ENCODE peak calls at places on chromosomes 3 and 15, in six cellular contexts. O, N, F, I, L and S are unnamed samples.

GRCh38 chr3:118587037-118587741 is 447.5 kb downstream of the IGSF11 start:
- DNase-seq in N (no peak), I (no peak), F (no peak), O (no peak), L (no peak), S (peak)

GRCh38 chr3:16369247-16369646 is 104.2 kb downstream of the OXNAD1 start:
- DNase-seq in I (no peak), N (no peak), O (no peak), F (no peak), L (no peak), S (peak)

GRCh38 chr3:16187213-16187790 is 12.8 kb downstream of the GALNT15 start:
- DNase-seq in N (no peak), F (no peak), I (no peak), O (no peak), L (no peak), S (no peak)

GRCh38 chr3:153553605-153553945 is 391.5 kb downstream of the RAP2B start:
- DNase-seq in N (no peak), I (no peak), F (no peak), O (no peak), L (no peak), S (no peak)

GRCh38 chr3:186514296-186515002 is 29.7 kb downstream of the CRYGS start:
- DNase-seq in F (peak), L (no peak), N (no peak), I (no peak), O (peak), S (peak)

GRCh38 chr15:52163321-52164190 is 27.6 kb downstream of the GNB5 start:
- DNase-seq in F (no peak), I (no peak), L (no peak), N (no peak), O (no peak), S (no peak)

GRCh38 chr15:38217181-38217580 is 35.5 kb upstream of the SPRED1 start:
- DNase-seq in O (no peak), L (no peak), I (no peak), N (no peak), F (peak), S (peak)

GRCh38 chr3:34260266-34260990 is 462.0 kb downstream of the PDCD6IP start:
- DNase-seq in F (peak), O (peak), I (peak), N (peak), L (peak), S (peak)

GRCh38 chr3:96294143-96294542 is 520.3 kb upstream of the EPHA6 start:
- DNase-seq in L (no peak), O (no peak), N (no peak), F (no peak), I (no peak), S (no peak)

GRCh38 chr3:121871434-121871833 is 22.8 kb upstream of the SLC15A2 start:
- DNase-seq in I (no peak), L (no peak), F (no peak), O (no peak), N (no peak), S (no peak)

GRCh38 chr15:100309109-100309983 is 32.4 kb downstream of the ADAMTS17 start:
- DNase-seq in L (no peak), I (no peak), N (no peak), O (no peak), F (no peak), S (no peak)

GRCh38 chr3:55541456-55541855 is 54.4 kb upstream of the WNT5A start:
- DNase-seq in N (no peak), F (no peak), O (no peak), I (no peak), L (no peak), S (no peak)

GRCh38 chr3:163018664-163019063 is 1522.1 kb downstream of the OTOL1 start:
- DNase-seq in O (no peak), L (no peak), I (no peak), F (no peak), N (no peak), S (no peak)

GRCh38 chr3:97148891-97149290 is 334.5 kb downstream of the EPHA6 start:
- DNase-seq in L (no peak), F (no peak), N (no peak), O (no peak), I (no peak), S (no peak)

GRCh38 chr3:9028134-9028533 is 64.9 kb upstream of the RAD18 start:
- DNase-seq in L (peak), I (peak), F (peak), O (peak), N (peak), S (no peak)

GRCh38 chr3:187922704-187923393 is 177.6 kb upstream of the BCL6 start:
- DNase-seq in L (no peak), F (peak), I (no peak), O (no peak), N (no peak), S (peak)

GRCh38 chr3:192408721-192409151 is 318.6 kb downstream of the FGF12 start:
- DNase-seq in F (no peak), N (peak), L (no peak), O (no peak), I (peak), S (no peak)

GRCh38 chr15:84731774-84732173 is 15.8 kb upstream of the SEC11A start:
- DNase-seq in N (no peak), O (no peak), F (peak), I (no peak), L (peak), S (no peak)

GRCh38 chr15:95875141-95875643 is 455.3 kb upstream of the NR2F2 start:
- DNase-seq in O (peak), I (no peak), L (peak), N (no peak), F (peak), S (peak)

GRCh38 chr3:11803977-11804903 is 42.4 kb downstream of the TAMM41 start:
- DNase-seq in F (peak), I (peak), N (no peak), O (peak), L (no peak), S (peak)

GRCh38 chr3:14762701-14763100 is 56.1 kb upstream of the FGD5 start:
- DNase-seq in L (no peak), F (no peak), I (no peak), N (no peak), O (no peak), S (no peak)

GRCh38 chr3:107212709-107213664 is 164.3 kb upstream of the CCDC54 start:
- DNase-seq in F (peak), L (no peak), I (no peak), N (no peak), O (no peak), S (no peak)

GRCh38 chr3:149815318-149815717 is 2.3 kb downstream of the RNF13 start:
- DNase-seq in F (no peak), L (no peak), O (no peak), N (no peak), I (no peak), S (no peak)
- H3K4me3 ChIP-seq in F (no peak), L (no peak), O (no peak), N (peak), I (no peak), S (no peak)

GRCh38 chr3:106208266-106208665 is 339.5 kb upstream of the CBLB start:
- DNase-seq in N (no peak), F (peak), I (no peak), O (no peak), L (no peak), S (no peak)

GRCh38 chr3:106210923-106211322 is 342.1 kb upstream of the CBLB start:
- DNase-seq in N (no peak), O (no peak), F (no peak), L (no peak), I (no peak), S (no peak)

GRCh38 chr3:106209482-106209881 is 340.7 kb upstream of the CBLB start:
- DNase-seq in N (no peak), L (no peak), O (no peak), I (no peak), F (no peak), S (no peak)

GRCh38 chr3:106206613-106207012 is 337.8 kb upstream of the CBLB start:
- DNase-seq in N (no peak), I (no peak), L (no peak), O (no peak), F (no peak), S (no peak)

DNA sequence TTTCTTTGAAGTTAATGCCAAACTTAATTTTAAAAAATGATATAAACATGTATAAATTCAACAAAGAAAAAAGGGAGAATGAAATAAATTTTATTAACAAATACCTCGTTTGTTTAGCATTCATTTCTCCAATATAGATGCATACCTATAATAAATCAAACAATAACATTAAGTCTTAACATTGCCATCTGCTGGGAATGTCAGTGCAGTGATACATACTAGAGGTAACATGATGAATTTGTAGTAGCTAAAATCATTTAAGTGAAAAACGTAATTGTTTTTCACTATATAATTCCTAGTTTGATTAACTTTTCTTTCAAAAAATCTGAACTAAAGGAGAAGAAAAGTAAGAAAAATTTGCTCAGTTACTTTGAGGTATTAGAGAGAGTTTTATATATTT is 340.2 kb upstream of the CBLB start:
- DNase-seq in I (no peak), L (no peak), N (no peak), O (peak), F (peak), S (peak)
- TF ChIP-seq CTCF in I (peak), L (peak), N (peak), O (no peak), F (peak), S (no peak)

GRCh38 chr3:126983653-126984390 is 907 bp downstream of the PLXNA1 start:
- DNase-seq in F (peak), O (no peak), I (peak), N (no peak), L (no peak), S (no peak)

GRCh38 chr3:126986001-126986400 is 3.1 kb downstream of the PLXNA1 start:
- DNase-seq in F (peak), I (peak), O (no peak), L (no peak), N (no peak), S (no peak)

GRCh38 chr3:126983276-126983652 is 349 bp downstream of the PLXNA1 start:
- DNase-seq in N (no peak), F (no peak), I (peak), O (no peak), L (no peak), S (no peak)

GRCh38 chr3:126985143-126985985 is 2.4 kb downstream of the PLXNA1 start:
- DNase-seq in N (no peak), I (no peak), L (no peak), F (no peak), O (no peak), S (no peak)

GRCh38 chr3:126984391-126985142 is 1.7 kb downstream of the PLXNA1 start:
- DNase-seq in L (no peak), I (no peak), O (no peak), F (no peak), N (no peak), S (no peak)
- H3K4me3 ChIP-seq in L (peak), I (peak), O (no peak), F (peak), N (peak), S (peak)

GRCh38 chr15:42136513-42136912 is 19.9 kb downstream of the PLA2G4F start:
- DNase-seq in I (no peak), O (no peak), L (no peak), N (no peak), F (no peak), S (no peak)

GRCh38 chr15:42131826-42132806 is 24.3 kb downstream of the PLA2G4F start:
- DNase-seq in O (no peak), N (no peak), L (no peak), I (peak), F (peak), S (no peak)

GRCh38 chr15:42134617-42135243 is 21.7 kb downstream of the PLA2G4F start:
- DNase-seq in O (no peak), I (peak), N (no peak), L (no peak), F (no peak), S (no peak)

GRCh38 chr15:42133356-42133755 is 23.1 kb downstream of the PLA2G4F start:
- DNase-seq in L (no peak), O (no peak), N (no peak), F (no peak), I (no peak), S (no peak)

DNA sequence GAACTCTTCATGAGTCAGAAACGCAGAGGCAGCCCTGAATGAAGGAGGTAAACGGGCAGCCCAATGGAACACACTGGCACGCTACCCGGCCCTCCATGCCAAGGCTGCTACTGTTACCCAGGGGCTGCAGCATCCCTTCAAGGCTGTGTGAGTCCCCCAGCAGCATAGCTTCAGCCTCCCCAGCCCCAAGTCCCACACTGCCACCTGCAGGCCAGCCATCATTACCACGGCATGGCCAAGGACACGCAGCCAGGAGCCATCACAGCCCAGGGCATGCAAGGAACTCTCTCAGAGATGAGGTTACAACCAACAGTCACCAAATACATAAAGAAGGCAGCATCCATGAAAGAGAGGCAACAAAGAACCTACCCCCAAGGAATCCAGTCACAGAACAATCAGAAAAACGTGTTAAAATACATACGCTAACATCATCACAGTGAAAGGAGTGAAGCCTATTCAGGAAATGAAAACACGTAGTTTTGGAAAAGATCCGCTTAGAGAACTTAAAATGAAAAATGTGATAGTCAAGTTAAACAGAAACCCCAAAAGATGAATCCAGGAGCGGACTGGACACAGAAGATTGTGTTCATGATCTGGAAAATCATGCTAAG is 22.4 kb downstream of the PLA2G4F start:
- DNase-seq in I (peak), O (peak), L (no peak), N (no peak), F (peak), S (no peak)
- TF ChIP-seq CTCF in I (peak), O (peak), L (peak), N (peak), F (peak), S (peak)

GRCh38 chr15:69032006-69032405 is 17.5 kb downstream of the NOX5 start:
- DNase-seq in L (no peak), I (no peak), O (no peak), N (no peak), F (no peak), S (no peak)
- H3K4me3 ChIP-seq in L (no peak), I (no peak), O (no peak), N (peak), F (peak), S (peak)

DNA sequence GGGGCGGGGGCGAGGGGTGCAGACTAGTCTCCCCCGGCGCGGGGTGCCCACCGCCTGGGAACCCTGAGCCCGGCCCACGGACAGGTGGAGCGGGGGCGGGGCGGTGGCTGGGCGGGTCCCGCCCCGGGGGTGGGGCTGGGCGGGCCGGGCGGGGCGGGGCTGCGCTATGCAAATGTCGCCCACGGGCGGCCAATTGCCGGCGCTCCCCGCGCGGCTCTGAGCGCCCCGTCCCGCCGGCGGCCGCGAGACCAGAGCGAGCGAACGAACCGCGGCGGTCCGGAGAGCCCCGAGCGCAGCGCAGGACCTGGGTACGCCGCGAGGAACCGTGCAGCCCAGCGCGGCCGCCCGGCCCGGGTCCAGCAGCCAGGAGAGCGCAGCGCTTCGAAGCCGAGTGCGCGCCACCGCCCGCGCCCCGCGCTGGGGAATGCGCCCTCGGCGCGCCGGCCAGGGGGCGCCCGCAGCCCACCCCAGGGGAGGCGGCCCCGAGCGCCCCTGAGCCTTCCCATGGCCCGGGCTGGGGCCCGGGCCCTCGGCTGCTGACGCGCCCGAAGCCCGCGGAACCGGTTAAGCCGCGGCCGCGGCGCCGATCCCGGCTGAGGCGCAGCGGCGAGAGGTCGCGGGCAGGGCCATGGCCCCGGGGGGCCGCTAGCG is at the start of gene SEMA3F:
- DNase-seq in F (peak), L (no peak), N (peak), O (peak), I (peak), S (no peak)
- TF ChIP-seq CTCF in F (no peak), L (no peak), N (peak), O (peak), I (peak), S (peak)

DNA sequence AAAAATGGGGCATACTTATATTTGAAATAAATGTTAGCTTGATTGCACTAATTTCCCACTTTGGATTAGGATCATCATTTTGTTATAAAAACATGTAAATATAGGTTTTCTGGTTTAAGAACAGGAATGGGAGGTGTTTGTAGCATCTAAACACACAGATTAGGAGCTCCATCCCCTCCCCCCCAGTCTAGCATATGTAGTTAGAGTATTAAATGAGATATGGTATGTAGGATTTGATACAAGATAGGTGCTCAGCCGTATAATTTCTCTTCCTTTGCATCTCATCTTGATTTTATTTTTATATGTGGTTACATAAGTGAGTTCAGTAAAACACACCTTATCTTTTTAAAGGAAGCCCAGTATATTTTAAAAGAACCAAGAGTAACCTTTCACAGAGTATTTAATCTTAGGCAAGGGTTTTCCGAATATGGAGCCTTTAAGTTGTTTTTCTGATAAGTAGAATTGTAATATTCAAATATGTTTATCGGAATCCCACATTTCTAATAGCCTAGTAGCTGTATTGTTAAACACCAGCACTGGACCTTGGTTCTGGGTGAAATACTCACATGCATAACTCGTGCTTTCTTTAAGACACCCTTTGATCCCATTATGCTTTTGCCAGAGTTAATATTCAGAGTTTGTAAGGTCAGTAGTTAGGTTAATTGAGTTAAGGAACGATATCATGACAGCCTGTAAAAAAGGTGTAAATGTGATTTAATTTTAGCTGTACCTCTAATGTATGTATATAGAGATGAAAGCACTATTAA is 2.3 kb downstream of the SLC25A36 start:
- DNase-seq in O (peak), L (no peak), F (no peak), I (no peak), N (no peak), S (peak)
- H3K4me3 ChIP-seq in O (no peak), L (no peak), F (peak), I (peak), N (peak), S (peak)

DNA sequence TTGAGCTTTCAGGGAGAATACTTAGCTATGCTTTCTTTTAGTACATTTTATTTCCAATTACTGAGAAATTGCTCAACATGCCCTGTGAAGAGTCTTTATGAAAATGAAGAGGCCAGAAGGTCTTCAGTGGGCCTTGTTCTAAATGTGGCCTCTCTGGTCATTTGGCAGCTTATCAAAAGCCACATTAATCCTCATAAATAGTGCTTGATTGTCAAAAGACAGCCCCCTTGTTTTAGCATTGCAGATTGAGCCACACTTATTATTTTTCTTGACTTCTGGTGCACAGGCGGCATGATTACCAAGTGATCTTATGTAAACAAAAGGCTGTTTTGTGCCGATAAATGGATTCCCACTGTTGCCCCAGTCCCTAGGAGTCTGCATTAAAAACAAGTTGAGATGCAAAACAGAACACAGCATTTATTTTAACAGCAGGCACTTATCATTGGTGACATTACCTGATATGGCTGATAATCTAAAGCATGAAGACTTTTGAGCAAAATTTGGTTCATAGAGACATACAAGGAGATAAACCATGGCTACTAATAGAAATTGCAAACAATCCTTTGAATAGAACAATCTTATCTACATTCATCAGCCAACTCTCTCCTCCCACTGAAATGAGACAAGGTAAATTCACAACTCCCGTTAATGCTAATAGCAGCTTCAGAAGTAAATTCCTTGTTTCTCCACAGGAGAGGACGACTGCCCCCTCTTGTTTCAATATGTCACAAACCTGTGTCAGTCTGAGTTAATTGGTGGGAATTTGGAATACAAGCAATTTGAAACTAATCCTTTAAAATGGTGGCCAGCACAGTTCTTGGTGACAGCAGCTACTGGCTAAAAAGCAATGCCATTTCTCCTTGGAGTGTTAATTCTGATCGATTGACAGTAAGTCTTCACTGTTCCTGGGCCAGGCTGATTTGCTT is 194.3 kb downstream of the NSUN3 start:
- DNase-seq in F (no peak), I (no peak), L (no peak), N (no peak), O (no peak), S (no peak)
- TF ChIP-seq CTCF in F (no peak), I (no peak), L (no peak), N (no peak), O (no peak), S (no peak)

GRCh38 chr3:158168996-158169573 is 59.2 kb downstream of the RSRC1 start:
- DNase-seq in L (no peak), F (peak), N (no peak), I (no peak), O (no peak), S (no peak)
- H3K4me3 ChIP-seq in L (no peak), F (no peak), N (no peak), I (no peak), O (no peak), S (no peak)